ENCODE peak calls at places on chromosomes 3 and 15, in five cellular contexts. Q, O, Z, X and D are unnamed samples. For H3K4me1, the result is how much of the 10 kb centered on the place peaks cover.

GRCh38 chr3:43638594-43639447 is 17.0 kb upstream of the ANO10 start:
- DNase-seq in Q (peak), O (peak), Z (no peak), X (peak), D (no peak)

GRCh38 chr3:155880286-155880685 is 9.8 kb downstream of the GMPS start:
- DNase-seq in Q (no peak), O (no peak), Z (no peak), X (no peak), D (no peak)

GRCh38 chr3:128430731-128431130 is 36.0 kb downstream of the DNAJB8 start:
- DNase-seq in Q (no peak), O (no peak), Z (no peak), X (no peak), D (no peak)

GRCh38 chr3:59979542-59979941 is 929.7 kb upstream of the CFAP20DC start:
- DNase-seq in Q (no peak), O (no peak), Z (no peak), X (no peak), D (no peak)

GRCh38 chr15:60804551-60804950 is 325.6 kb upstream of the ICE2 start:
- DNase-seq in Q (no peak), O (no peak), Z (no peak), X (no peak), D (no peak)

GRCh38 chr15:39860200-39860599 is 59.9 kb downstream of the GPR176 start:
- DNase-seq in Q (peak), O (peak), Z (no peak), X (no peak), D (no peak)

GRCh38 chr3:73413619-73414018 is 211.1 kb downstream of the PDZRN3 start:
- DNase-seq in Q (no peak), O (no peak), Z (no peak), X (no peak), D (no peak)

GRCh38 chr15:66943456-66944095 is 121.8 kb upstream of the SMAD3 start:
- DNase-seq in Q (peak), O (no peak), Z (no peak), X (peak), D (no peak)

GRCh38 chr3:69250014-69250413 is 127.6 kb upstream of the LMOD3 start:
- DNase-seq in Q (peak), O (peak), Z (no peak), X (peak), D (no peak)

GRCh38 chr3:13539671-13540070 is 9.3 kb upstream of the FBLN2 start:
- DNase-seq in Q (no peak), O (no peak), Z (no peak), X (no peak), D (no peak)

GRCh38 chr3:187985636-187986035 is 168.3 kb upstream of the LPP start:
- DNase-seq in Q (no peak), O (no peak), Z (no peak), X (no peak), D (no peak)

GRCh38 chr3:130915567-130916292 is 21.8 kb downstream of the ATP2C1 start:
- DNase-seq in Q (no peak), O (no peak), Z (no peak), X (no peak), D (no peak)

GRCh38 chr15:76181705-76182107 is 121.9 kb downstream of the TMEM266 start:
- DNase-seq in Q (no peak), O (no peak), Z (no peak), X (no peak), D (no peak)

GRCh38 chr3:27615555-27615954 is 106.6 kb downstream of the EOMES start:
- DNase-seq in Q (no peak), O (no peak), Z (no peak), X (no peak), D (no peak)

GRCh38 chr3:15205934-15206661 is at the start of gene CAPN7:
- DNase-seq in Q (peak), O (peak), Z (peak), X (peak), D (peak)

GRCh38 chr15:73686781-73687256 is 2.6 kb downstream of the CD276 start:
- DNase-seq in Q (no peak), O (peak), Z (no peak), X (no peak), D (peak)

GRCh38 chr3:58027704-58028317 is 19.6 kb downstream of the FLNB start:
- DNase-seq in Q (peak), O (no peak), Z (no peak), X (no peak), D (no peak)

GRCh38 chr3:52983336-52983807 is 62.5 kb downstream of the SFMBT1 start:
- DNase-seq in Q (no peak), O (no peak), Z (no peak), X (no peak), D (peak)

GRCh38 chr3:30749230-30749629 is 142.8 kb downstream of the TGFBR2 start:
- DNase-seq in Q (no peak), O (no peak), Z (no peak), X (no peak), D (no peak)

GRCh38 chr15:72999586-72999985 is 52.7 kb upstream of the NEO1 start:
- DNase-seq in Q (no peak), O (no peak), Z (no peak), X (no peak), D (no peak)

GRCh38 chr3:132029182-132029902 is 5.5 kb downstream of the CPNE4 start:
- DNase-seq in Q (peak), O (peak), Z (peak), X (peak), D (no peak)

GRCh38 chr3:36993326-36994283 is at the start of gene MLH1:
- DNase-seq in Q (peak), O (peak), Z (peak), X (peak), D (peak)

GRCh38 chr3:34183581-34184313 is 385.3 kb downstream of the PDCD6IP start:
- DNase-seq in Q (no peak), O (no peak), Z (no peak), X (no peak), D (no peak)

GRCh38 chr3:189308594-189308993 is 136.8 kb downstream of the TPRG1 start:
- DNase-seq in Q (no peak), O (no peak), Z (no peak), X (no peak), D (no peak)

GRCh38 chr3:150421799-150422548 is 13.9 kb downstream of the TSC22D2 start:
- DNase-seq in Q (no peak), O (no peak), Z (no peak), X (no peak), D (no peak)

GRCh38 chr15:74800559-74801094 is 12.0 kb upstream of the LMAN1L start:
- DNase-seq in Q (no peak), O (no peak), Z (no peak), X (no peak), D (peak)

GRCh38 chr15:74799843-74800558 is 12.6 kb upstream of the LMAN1L start:
- DNase-seq in Q (peak), O (peak), Z (peak), X (peak), D (peak)

GRCh38 chr15:74798388-74799254 is 14.0 kb upstream of the LMAN1L start:
- DNase-seq in Q (no peak), O (no peak), Z (no peak), X (peak), D (peak)

GRCh38 chr15:74801311-74801997 is 11.2 kb upstream of the LMAN1L start:
- DNase-seq in Q (no peak), O (no peak), Z (no peak), X (no peak), D (no peak)

DNA sequence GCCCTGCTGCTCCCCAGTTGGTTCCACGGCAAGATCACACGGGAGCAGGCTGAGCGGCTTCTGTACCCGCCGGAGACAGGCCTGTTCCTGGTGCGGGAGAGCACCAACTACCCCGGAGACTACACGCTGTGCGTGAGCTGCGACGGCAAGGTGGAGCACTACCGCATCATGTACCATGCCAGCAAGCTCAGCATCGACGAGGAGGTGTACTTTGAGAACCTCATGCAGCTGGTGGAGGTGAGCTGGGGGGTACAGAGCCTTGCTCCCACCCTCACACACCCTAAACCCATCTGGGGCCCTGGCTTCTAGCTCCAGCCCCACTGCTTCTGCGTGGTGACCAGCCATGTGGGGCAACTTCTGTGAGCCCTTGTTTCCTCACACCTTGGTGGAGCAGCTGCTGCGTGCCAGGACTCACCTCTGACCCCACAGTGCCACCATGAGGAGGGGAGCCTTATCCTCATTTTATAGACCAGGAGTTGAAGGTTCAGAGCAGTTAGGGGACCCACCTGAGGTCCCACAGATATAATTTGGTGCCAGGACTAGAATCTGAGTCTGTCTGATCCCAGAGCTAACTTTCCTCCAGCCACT is 13.3 kb upstream of the LMAN1L start:
- DNase-seq in Q (no peak), O (no peak), Z (no peak), X (no peak), D (no peak)
- H3K4me1 ChIP-seq in Q (under half), O (under half), Z (under half), X (under half), D (under half)

GRCh38 chr3:135138776-135139175 is 343.7 kb downstream of the EPHB1 start:
- DNase-seq in Q (no peak), O (no peak), Z (no peak), X (no peak), D (no peak)

GRCh38 chr3:135143474-135143873 is 348.4 kb downstream of the EPHB1 start:
- DNase-seq in Q (no peak), O (no peak), Z (no peak), X (no peak), D (no peak)

GRCh38 chr3:135142530-135142929 is 347.5 kb downstream of the EPHB1 start:
- DNase-seq in Q (no peak), O (no peak), Z (no peak), X (no peak), D (no peak)

GRCh38 chr3:135140543-135140942 is 345.5 kb downstream of the EPHB1 start:
- DNase-seq in Q (no peak), O (no peak), Z (no peak), X (no peak), D (no peak)

GRCh38 chr3:135141092-135141491 is 346.0 kb downstream of the EPHB1 start:
- DNase-seq in Q (no peak), O (no peak), Z (no peak), X (no peak), D (no peak)
- H3K4me1 ChIP-seq in Q (under half), O (under half), Z (under half), X (under half), D (under half)

DNA sequence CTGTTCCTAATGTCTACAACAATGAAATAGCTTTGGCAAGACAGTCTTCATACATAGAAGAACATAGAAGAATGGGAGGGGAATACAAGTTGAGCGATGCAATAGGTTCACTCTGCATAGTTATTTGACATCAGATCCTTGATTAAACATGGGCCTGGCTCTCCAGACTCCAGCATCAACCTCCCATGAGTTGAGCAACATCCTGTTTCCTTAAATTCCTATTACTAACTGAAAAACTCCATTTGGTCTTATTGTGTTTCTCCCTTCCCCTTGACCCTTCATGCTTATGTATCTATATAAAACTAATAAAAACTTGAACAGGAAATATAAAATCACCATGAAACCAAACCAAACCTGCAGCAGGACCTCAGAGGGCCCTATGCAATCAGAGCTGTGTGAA is 304.5 kb upstream of the SATB1 start:
- DNase-seq in Q (no peak), O (no peak), Z (no peak), X (no peak), D (no peak)
- H3K4me1 ChIP-seq in Q (under half), O (under half), Z (under half), X (under half), D (under half)

GRCh38 chr15:63369766-63370165 is 11.9 kb downstream of the CA12 start:
- DNase-seq in Q (no peak), O (no peak), Z (no peak), X (no peak), D (no peak)

GRCh38 chr15:63367900-63368299 is 13.7 kb downstream of the CA12 start:
- DNase-seq in Q (no peak), O (no peak), Z (no peak), X (no peak), D (no peak)

GRCh38 chr15:63369296-63369695 is 12.3 kb downstream of the CA12 start:
- DNase-seq in Q (peak), O (no peak), Z (no peak), X (no peak), D (no peak)

GRCh38 chr15:63367390-63367789 is 14.3 kb downstream of the CA12 start:
- DNase-seq in Q (no peak), O (no peak), Z (no peak), X (no peak), D (no peak)

DNA sequence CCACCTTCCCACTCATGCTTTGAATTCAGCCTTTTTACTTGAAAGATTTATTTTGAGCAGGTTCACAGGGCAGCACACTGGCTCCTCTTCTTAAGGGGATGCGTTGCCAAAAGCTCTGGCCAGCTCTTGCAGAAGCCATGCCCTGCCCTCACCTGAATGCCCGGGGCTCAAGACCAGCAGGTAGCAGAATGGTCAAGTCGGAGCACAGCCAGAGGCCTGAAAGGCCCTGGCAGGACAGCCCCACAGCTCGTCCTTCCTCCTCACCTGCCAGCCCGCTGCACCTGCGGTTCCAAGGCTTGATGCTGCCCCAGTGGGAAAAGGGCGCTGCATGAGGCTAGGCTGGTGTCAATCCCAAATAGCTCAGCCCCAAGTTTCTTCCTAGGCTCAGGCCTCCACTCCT is 13.1 kb downstream of the CA12 start:
- DNase-seq in Q (no peak), O (no peak), Z (no peak), X (no peak), D (no peak)
- H3K4me1 ChIP-seq in Q (under half), O (under half), Z (under half), X (half or more), D (under half)

DNA sequence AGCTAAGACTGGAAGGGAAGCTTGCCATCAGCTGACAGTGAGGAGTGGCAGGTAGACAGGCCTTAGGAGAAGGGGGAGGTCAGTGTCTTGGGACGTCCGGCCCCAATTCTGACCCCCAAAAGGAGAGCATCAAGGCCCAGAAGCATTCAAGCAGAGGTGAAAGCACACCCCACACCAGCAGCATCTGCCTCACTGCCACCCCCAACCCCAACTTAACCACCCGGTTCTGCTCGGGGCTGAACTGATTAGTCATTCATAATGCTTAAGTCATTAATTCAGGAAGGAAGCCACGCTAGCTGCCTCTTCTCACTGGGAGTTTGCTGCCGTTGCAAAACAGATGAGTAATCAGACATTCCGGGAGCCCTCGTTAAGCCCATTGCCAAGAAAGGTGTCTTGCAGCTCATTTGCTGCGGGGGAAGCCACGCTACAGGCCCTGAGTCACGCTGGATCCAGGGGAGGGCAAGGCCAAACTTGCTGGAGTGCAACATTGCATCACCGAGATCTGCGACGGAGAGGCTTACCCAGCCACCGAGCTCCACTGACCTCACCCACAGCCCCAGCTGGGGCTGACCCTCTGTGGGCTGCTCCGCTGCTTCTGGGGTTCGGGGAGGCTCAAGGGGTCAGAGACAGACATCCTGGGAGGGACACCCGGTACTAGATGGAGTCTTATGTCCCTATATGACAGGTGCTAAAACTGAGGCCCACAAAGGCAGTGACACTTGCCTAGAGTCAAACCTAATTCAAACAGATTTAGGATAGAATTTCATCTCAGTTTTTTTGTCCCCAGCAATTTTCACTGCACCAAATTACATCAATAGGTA is 46.4 kb upstream of the HES1 start:
- DNase-seq in Q (peak), O (peak), Z (peak), X (peak), D (peak)
- H3K4me1 ChIP-seq in Q (under half), O (under half), Z (under half), X (under half), D (under half)

GRCh38 chr3:159163656-159164055 is 361.8 kb downstream of the MFSD1 start:
- DNase-seq in Q (no peak), O (no peak), Z (no peak), X (no peak), D (no peak)

GRCh38 chr3:159158801-159159200 is 356.9 kb downstream of the MFSD1 start:
- DNase-seq in Q (no peak), O (no peak), Z (no peak), X (no peak), D (no peak)

GRCh38 chr3:159157275-159157674 is 355.4 kb downstream of the MFSD1 start:
- DNase-seq in Q (no peak), O (no peak), Z (no peak), X (no peak), D (no peak)

GRCh38 chr3:159158213-159158612 is 356.4 kb downstream of the MFSD1 start:
- DNase-seq in Q (peak), O (no peak), Z (no peak), X (no peak), D (no peak)

GRCh38 chr3:159159546-159159945 is 357.7 kb downstream of the MFSD1 start:
- DNase-seq in Q (no peak), O (no peak), Z (no peak), X (no peak), D (no peak)
- H3K4me1 ChIP-seq in Q (under half), O (under half), Z (under half), X (under half), D (under half)

DNA sequence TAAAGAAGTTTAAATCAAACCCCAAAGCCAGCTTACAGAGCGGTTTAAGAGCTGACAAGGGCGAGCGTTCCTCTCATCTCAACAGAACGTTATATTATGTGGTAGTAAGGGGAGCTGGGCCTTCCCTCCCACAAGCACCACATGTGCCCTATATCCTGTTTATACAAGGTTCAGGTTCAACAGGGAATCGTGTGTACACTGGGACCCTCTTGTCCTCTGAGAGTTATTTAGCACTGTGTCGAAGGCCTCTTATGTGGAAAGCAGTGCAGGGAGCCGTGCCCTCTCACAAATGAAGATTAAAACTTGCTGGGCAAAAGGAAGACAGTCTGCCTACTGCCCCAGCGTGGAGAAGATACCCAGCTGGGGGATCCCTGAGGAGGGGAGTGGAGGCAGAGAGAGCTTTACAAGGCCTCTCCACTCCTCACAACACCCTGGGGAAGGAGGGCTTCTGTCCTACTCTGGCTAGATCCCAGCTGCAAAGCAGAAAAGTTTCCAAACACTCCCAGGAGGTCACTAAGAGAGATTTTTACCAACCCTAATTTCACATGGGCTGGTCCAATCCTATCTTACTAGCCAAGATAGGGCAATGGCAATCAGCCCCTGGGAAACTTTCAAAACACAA is 2.9 kb downstream of the TLE3 start:
- DNase-seq in Q (no peak), O (peak), Z (no peak), X (no peak), D (no peak)
- H3K4me1 ChIP-seq in Q (half or more), O (under half), Z (under half), X (half or more), D (half or more)